ENCODE peak calls at places on chromosomes 16 and 17, in eight cellular contexts. Z, T, X, U, G, S, R and V are unnamed samples.

GRCh38 chr17:79831367-79832210 is 7.7 kb downstream of the CBX4 start:
- DNase-seq in Z (no peak), T (no peak), X (peak; percentile 85), U (no peak), G (peak; percentile 68), S (no peak), R (no peak), V (no peak)

GRCh38 chr17:51152766-51153209 is 571 bp upstream of the NME1 start:
- DNase-seq in Z (peak; percentile 29), T (no peak), X (no peak), U (no peak), G (no peak), S (peak; percentile 32), R (no peak), V (no peak)

GRCh38 chr17:79276824-79277223 is 202.2 kb downstream of the ENGASE start:
- DNase-seq in Z (no peak), T (no peak), X (no peak), U (no peak), G (no peak), S (no peak), R (no peak), V (no peak)

GRCh38 chr16:65200857-65201256 is 79.0 kb upstream of the CDH11 start:
- DNase-seq in Z (peak; percentile 44), T (no peak), X (no peak), U (no peak), G (no peak), S (peak; percentile 30), R (no peak), V (no peak)

GRCh38 chr16:61654962-61655361 is 381.3 kb downstream of the CDH8 start:
- DNase-seq in Z (no peak), T (no peak), X (no peak), U (no peak), G (no peak), S (no peak), R (no peak), V (no peak)

GRCh38 chr17:55398689-55399088 is 22.9 kb downstream of the MMD start:
- DNase-seq in Z (no peak), T (no peak), X (no peak), U (no peak), G (no peak), S (peak; percentile 33), R (no peak), V (no peak)

GRCh38 chr16:67257486-67258159 is 8.8 kb downstream of the SLC9A5 start:
- DNase-seq in Z (no peak), T (no peak), X (peak; percentile 47), U (no peak), G (peak; percentile 2), S (no peak), R (no peak), V (no peak)

GRCh38 chr17:75734674-75735294 is 13.5 kb downstream of the ITGB4 start:
- DNase-seq in Z (no peak), T (no peak), X (no peak), U (no peak), G (no peak), S (no peak), R (no peak), V (no peak)

GRCh38 chr16:62408760-62409159 is 372.5 kb upstream of the CDH8 start:
- DNase-seq in Z (no peak), T (no peak), X (no peak), U (no peak), G (no peak), S (no peak), R (peak; percentile 5), V (no peak)

GRCh38 chr17:65527857-65528591 is 33.4 kb downstream of the AXIN2 start:
- DNase-seq in Z (no peak), T (no peak), X (no peak), U (no peak), G (no peak), S (no peak), R (no peak), V (no peak)

GRCh38 chr16:83138976-83139690 is 512.4 kb downstream of the CDH13 start:
- DNase-seq in Z (no peak), T (no peak), X (no peak), U (no peak), G (no peak), S (peak; percentile 51), R (no peak), V (no peak)

DNA sequence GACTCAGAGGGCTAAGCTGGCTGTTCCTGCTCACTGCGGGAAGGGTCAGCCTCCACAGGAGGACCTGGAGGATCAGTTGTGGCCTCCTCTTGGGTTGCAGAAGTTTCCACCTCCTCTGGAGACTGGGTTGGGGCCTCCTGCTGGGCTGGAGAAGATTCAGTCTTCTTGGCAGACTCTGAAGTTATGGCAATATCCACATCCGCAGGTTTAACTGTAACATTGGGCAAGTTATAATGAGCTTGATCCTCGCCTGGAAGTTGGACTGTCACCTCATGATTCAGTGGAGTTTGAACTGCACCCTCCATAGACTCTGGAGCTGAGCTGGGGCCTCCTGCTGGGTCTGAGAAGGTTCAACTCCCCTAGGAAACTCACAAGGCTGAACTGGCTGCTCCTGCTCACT is 47.6 kb upstream of the TMEM97 start:
- DNase-seq in Z (no peak), T (no peak), X (no peak), U (no peak), G (no peak), S (no peak), R (no peak), V (no peak)
- H3K27me3 ChIP-seq in Z (peaks cover 25% of the 10 kb centered on the region), T (no peaks in the 10 kb centered on the region), X (no peaks in the 10 kb centered on the region), U (no peaks in the 10 kb centered on the region), G (no peaks in the 10 kb centered on the region), S (peaks cover 29% of the 10 kb centered on the region), R (no peaks in the 10 kb centered on the region), V (peaks cover 13% of the 10 kb centered on the region)

GRCh38 chr17:48338720-48339119 is 91.3 kb downstream of the SKAP1 start:
- DNase-seq in Z (no peak), T (no peak), X (no peak), U (no peak), G (no peak), S (no peak), R (no peak), V (no peak)

GRCh38 chr17:48335168-48335567 is 94.8 kb downstream of the SKAP1 start:
- DNase-seq in Z (no peak), T (no peak), X (no peak), U (no peak), G (no peak), S (no peak), R (no peak), V (no peak)

GRCh38 chr17:48333034-48333491 is 97.0 kb downstream of the SKAP1 start:
- DNase-seq in Z (peak; percentile 83), T (no peak), X (no peak), U (peak; percentile 12), G (no peak), S (peak; percentile 2), R (no peak), V (no peak)

GRCh38 chr17:48336986-48337385 is 93.0 kb downstream of the SKAP1 start:
- DNase-seq in Z (no peak), T (no peak), X (no peak), U (no peak), G (no peak), S (no peak), R (no peak), V (no peak)

DNA sequence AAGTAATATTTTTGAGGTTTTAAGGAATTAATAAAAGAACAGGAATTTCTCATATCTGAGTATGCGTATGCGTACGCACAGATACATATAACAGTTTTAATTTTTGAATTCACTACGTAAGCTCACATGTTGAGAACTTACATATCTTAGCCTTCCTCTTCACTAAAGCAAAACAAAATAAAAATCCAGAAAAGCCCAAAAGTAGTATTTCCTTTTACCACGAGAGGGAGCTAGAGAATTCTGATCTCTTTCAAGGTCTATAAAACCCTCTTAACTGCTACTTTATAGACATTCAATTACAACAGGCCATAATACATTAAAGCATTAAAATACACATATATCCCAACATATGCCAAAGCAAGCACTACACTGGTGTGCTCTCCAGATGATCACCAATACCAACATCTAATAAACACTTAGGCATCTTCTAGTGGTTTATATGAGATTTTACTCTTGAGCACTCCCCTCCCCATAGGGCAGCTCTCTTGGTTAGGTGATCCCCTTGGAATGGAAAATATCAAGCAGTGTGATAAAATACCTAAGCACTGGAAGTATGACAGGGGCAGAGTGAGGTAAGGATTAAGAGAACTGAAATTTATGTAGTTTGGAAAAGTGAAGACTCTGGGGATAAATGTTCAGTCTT is 94.0 kb downstream of the SKAP1 start:
- DNase-seq in Z (peak; percentile 61), T (no peak), X (no peak), U (no peak), G (no peak), S (peak; percentile 71), R (peak; percentile 58), V (no peak)
- H3K27me3 ChIP-seq in Z (peaks cover 6% of the 10 kb centered on the region), T (peaks cover 43% of the 10 kb centered on the region), X (peaks cover 97% of the 10 kb centered on the region), U (peaks cover 2% of the 10 kb centered on the region), G (peaks cover 8% of the 10 kb centered on the region), S (peaks cover 40% of the 10 kb centered on the region), R (peaks cover 25% of the 10 kb centered on the region), V (peaks cover 61% of the 10 kb centered on the region)

GRCh38 chr16:54952195-54952594 is 21.5 kb downstream of the IRX5 start:
- DNase-seq in Z (peak; percentile 90), T (no peak), X (no peak), U (no peak), G (no peak), S (no peak), R (no peak), V (no peak)
- H3K27me3 ChIP-seq in Z (no peaks in the 10 kb centered on the region), T (no peaks in the 10 kb centered on the region), X (peaks cover 54% of the 10 kb centered on the region), U (no peaks in the 10 kb centered on the region), G (no peaks in the 10 kb centered on the region), S (peaks cover 2% of the 10 kb centered on the region), R (no peaks in the 10 kb centered on the region), V (no peaks in the 10 kb centered on the region)

GRCh38 chr17:48567209-48567608 is 10.9 kb downstream of the HOXB4 start:
- DNase-seq in Z (no peak), T (no peak), X (no peak), U (no peak), G (no peak), S (no peak), R (no peak), V (no peak)

GRCh38 chr17:48569676-48570324 is 8.3 kb downstream of the HOXB4 start:
- DNase-seq in Z (no peak), T (no peak), X (no peak), U (no peak), G (no peak), S (peak; percentile 55), R (no peak), V (no peak)

GRCh38 chr17:48566717-48567116 is 11.4 kb downstream of the HOXB4 start:
- DNase-seq in Z (no peak), T (no peak), X (no peak), U (no peak), G (no peak), S (no peak), R (no peak), V (no peak)

GRCh38 chr17:48568499-48569259 is 9.5 kb downstream of the HOXB4 start:
- DNase-seq in Z (no peak), T (no peak), X (no peak), U (no peak), G (no peak), S (peak; percentile 66), R (no peak), V (no peak)

DNA sequence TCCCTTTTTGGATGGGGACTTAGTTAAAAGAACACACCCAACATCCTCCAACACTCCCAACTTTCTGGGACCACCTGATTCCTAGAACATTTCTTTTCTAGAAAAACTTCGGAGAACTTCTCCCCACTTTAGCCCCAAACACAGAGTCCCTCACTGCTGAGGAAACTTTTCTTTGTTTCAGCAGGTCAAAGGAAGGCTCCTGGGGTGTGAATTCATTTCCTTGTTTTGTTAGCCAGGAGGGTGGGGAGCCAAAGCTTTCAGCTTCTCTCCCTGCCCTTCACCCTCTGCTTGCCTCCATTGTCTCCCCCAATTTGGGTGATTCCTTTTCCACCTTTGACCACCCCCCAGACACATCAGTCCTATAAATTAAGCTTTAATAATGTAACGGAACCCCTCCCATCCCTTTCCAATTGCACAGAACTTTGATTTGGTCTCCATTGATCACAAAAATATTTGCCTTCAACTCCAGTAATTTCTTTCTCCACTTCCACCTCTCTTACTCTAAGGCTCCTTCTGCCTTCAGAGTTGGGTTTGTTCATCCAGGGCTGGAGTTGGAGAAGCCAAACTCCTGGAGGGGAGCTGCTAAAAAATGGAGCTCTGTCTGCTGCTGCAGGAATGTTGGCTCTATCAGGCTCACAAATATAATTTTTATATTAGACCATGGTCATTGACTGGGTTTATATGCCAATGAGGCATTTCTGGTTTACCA is 10.3 kb downstream of the HOXB4 start:
- DNase-seq in Z (no peak), T (no peak), X (no peak), U (no peak), G (no peak), S (no peak), R (no peak), V (no peak)
- H3K27me3 ChIP-seq in Z (peaks cover 83% of the 10 kb centered on the region), T (peaks cover 19% of the 10 kb centered on the region), X (no peaks in the 10 kb centered on the region), U (peaks cover 61% of the 10 kb centered on the region), G (peaks cover 4% of the 10 kb centered on the region), S (no peaks in the 10 kb centered on the region), R (peaks cover 99% of the 10 kb centered on the region), V (peaks cover 95% of the 10 kb centered on the region)